ENCODE peak calls at places on chromosome 5, in six cellular contexts. D, O, F, I, C and L are unnamed samples.

GRCh38 chr5:38780316-38780715 is 65.5 kb upstream of the OSMR start:
- DNase-seq in D (no peak), O (no peak), F (no peak), I (peak), C (peak), L (no peak)

GRCh38 chr5:173789031-173789920 is 98.9 kb upstream of the CPEB4 start:
- DNase-seq in D (peak), O (peak), F (peak), I (peak), C (peak), L (peak)

GRCh38 chr5:132812949-132813598 is at the start of gene SOWAHA:
- DNase-seq in D (no peak), O (peak), F (no peak), I (no peak), C (no peak), L (no peak)

GRCh38 chr5:63564789-63565188 is 397.5 kb downstream of the HTR1A start:
- DNase-seq in D (no peak), O (no peak), F (no peak), I (no peak), C (no peak), L (no peak)

GRCh38 chr5:140035881-140036280 is 7.2 kb downstream of the NRG2 start:
- DNase-seq in D (no peak), O (no peak), F (no peak), I (no peak), C (no peak), L (no peak)

GRCh38 chr5:134242146-134242545 is 16.3 kb upstream of the PPP2CA start:
- DNase-seq in D (no peak), O (peak), F (no peak), I (no peak), C (peak), L (no peak)

GRCh38 chr5:150320048-150320555 is 17.4 kb upstream of the ARSI start:
- DNase-seq in D (peak), O (peak), F (no peak), I (peak), C (peak), L (peak)

GRCh38 chr5:53677632-53678031 is 117.2 kb downstream of the NDUFS4 start:
- DNase-seq in D (no peak), O (no peak), F (no peak), I (no peak), C (no peak), L (no peak)

DNA sequence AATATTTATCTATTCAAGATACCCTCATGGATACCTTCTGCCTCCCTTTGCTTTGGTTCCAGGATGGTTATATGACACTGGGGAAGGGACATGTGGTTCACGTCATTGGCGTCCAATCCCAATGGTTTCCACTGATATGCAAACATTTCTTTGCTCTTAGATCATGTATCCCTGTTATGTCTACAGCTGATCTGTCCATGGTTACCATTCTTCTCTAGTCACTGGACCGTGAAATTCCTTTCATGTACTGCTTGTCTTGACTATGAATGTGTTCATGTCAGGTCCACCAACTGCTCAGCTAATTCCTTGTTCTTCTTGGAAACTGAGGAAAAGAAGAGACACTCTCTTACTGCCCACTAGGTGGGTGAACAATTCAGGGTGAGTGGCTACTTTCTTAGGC is 391.1 kb upstream of the ZNF608 start:
- DNase-seq in D (no peak), O (no peak), F (no peak), I (no peak), C (no peak), L (no peak)
- TF ChIP-seq CTCF in D (no peak), O (no peak), F (no peak), I (no peak), C (no peak), L (no peak)

DNA sequence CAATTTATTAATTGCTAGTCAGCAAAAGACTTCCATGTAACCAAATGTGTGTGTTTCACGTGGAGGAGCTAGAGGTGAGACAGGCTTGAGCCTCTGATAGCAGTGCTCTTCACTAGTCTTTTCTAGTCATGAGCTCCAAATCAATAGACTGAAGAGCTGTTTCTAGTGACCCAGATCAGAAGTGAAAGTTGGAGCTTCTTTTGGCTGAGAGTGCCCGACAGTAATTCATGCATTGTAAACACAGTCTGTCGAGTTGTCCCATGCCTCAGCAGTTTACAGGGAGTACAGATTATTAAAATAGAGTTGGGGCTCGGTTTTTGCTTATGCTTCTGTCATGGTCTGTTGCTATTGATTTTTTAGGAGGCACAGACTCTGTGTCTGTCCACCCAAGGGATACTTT is 793.1 kb downstream of the DTWD2 start:
- DNase-seq in D (no peak), O (no peak), F (no peak), I (no peak), C (no peak), L (no peak)
- H2AFZ ChIP-seq in D (no peak), O (no peak), F (peak), I (no peak), C (no peak), L (no peak)

DNA sequence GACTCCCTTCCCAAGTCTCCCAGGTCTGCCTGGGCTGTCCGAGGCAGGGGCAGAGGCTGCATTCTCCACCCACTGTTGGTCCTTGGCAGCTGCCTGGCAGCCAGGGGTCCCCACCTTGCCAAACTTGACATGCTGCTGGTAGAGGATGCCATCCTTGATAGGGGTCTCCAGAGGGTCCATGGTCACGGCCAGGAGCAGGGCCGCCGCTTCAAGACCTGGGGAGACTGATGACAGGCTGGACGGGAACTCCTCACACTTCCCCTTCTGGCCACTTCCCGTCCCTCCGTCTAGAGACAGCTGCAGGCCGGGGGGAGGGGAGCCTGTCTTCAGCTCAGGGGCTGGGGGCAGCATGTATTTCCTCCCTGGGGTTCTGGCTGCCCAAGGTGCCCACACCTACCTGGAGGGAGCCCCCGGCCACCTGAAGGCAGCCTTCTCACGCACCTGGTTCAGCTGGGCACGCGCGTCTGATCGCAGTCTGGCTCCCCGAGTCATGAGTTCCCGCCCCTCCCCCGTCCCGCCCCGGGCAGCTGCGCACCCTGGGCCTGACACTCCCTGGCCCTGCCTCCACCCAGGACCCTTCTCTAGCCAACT is at the start of gene DOK3:
- DNase-seq in D (no peak), O (no peak), F (no peak), I (no peak), C (no peak), L (no peak)
- H3K4me3 ChIP-seq in D (no peak), O (no peak), F (no peak), I (no peak), C (no peak), L (no peak)

DNA sequence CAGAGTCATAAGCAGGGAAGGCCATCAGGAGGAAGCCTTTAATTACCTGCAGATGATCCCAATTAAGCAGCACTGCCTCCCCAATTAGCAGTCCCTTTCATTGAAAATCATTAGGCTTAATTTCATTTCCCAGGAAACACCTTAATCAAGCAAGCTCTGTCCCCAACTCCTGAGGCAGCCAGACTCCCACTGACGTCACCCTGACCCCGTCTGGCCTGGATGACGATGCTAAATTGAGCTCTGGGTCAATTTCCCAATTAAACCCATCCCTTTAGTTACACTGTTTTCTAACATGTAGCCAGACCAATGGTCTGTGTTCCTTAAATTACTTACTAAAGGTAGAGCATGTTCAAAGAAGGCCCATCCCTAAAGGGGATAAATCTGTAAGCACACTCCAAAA is 84.0 kb upstream of the SPOCK1 start:
- DNase-seq in D (no peak), O (no peak), F (no peak), I (no peak), C (no peak), L (no peak)
- TF ChIP-seq CTCF in D (no peak), O (no peak), F (no peak), I (no peak), C (no peak), L (no peak)

GRCh38 chr5:93430139-93430538 is 150.9 kb downstream of the NR2F1-AS1 start:
- DNase-seq in D (no peak), O (no peak), F (no peak), I (no peak), C (no peak), L (no peak)
- H2AFZ ChIP-seq in D (no peak), O (no peak), F (no peak), I (no peak), C (no peak), L (no peak)

GRCh38 chr5:175796536-175797499 is 74.6 kb upstream of the CPLX2 start:
- DNase-seq in D (peak), O (peak), F (peak), I (peak), C (peak), L (no peak)
- H3K4me3 ChIP-seq in D (no peak), O (no peak), F (peak), I (peak), C (no peak), L (no peak)

DNA sequence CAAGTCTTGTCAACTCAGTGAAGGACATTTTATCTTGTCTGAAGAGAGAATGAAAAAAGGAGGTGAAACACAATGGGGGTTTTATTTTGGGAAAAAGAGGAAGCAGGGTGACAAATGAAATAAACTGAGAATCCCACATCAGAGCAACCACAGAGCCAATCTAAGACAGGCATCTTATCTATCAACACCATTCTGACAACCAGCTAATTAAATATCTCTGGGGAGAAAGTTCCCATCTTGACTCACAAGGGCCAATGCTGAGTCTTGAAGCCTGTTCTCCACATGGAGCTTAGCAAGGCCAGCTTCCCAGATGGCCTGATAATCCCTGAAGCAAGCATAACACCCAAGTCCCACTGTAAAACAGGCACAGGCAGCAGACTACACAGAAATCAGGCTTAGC is 30.4 kb downstream of the DPYSL3 start:
- DNase-seq in D (no peak), O (no peak), F (no peak), I (no peak), C (no peak), L (no peak)
- TF ChIP-seq CTCF in D (no peak), O (no peak), F (no peak), I (no peak), C (no peak), L (no peak)